ENCODE peak calls at places on chromosomes 6 and 20, in eight cellular contexts. C, R, X, I, S, E, Z and Q are unnamed samples.

GRCh38 chr6:72724545-72724944 is 102.7 kb downstream of the KCNQ5 start:
- DNase-seq in R (no peak), E (no peak), X (no peak), C (no peak), S (no peak), Z (no peak), I (no peak), Q (peak)

GRCh38 chr6:44388876-44389275 is 1.4 kb downstream of the CDC5L start:
- DNase-seq in Z (no peak), E (no peak), C (no peak), R (no peak), I (no peak), S (no peak), X (no peak), Q (peak)

GRCh38 chr6:10451828-10452509 is 37.1 kb upstream of the TFAP2A start:
- DNase-seq in S (no peak), Z (peak), X (no peak), C (peak), I (peak), R (no peak), E (peak), Q (peak)

GRCh38 chr6:83220121-83220520 is 27.0 kb downstream of the RWDD2A start:
- DNase-seq in X (no peak), R (no peak), C (no peak), E (no peak), S (no peak), Z (no peak), I (no peak), Q (no peak)

GRCh38 chr6:6749791-6750434 is 161.4 kb downstream of the LY86 start:
- DNase-seq in S (peak), I (peak), E (peak), R (peak), X (no peak), C (peak), Z (peak), Q (peak)

GRCh38 chr6:55957961-55958422 is 82.6 kb upstream of the BMP5 start:
- DNase-seq in Z (no peak), I (no peak), S (no peak), R (no peak), X (no peak), E (no peak), C (peak), Q (peak)

GRCh38 chr6:112881027-112881426 is 533.9 kb downstream of the RFPL4B start:
- DNase-seq in R (no peak), E (no peak), C (peak), X (no peak), Z (no peak), S (no peak), I (peak), Q (peak)

GRCh38 chr20:62547364-62547763 is 71.6 kb upstream of the GATA5 start:
- DNase-seq in E (no peak), I (no peak), Z (no peak), C (no peak), R (no peak), X (no peak), S (no peak), Q (no peak)